ENCODE peak calls at places on chromosomes 11 and 22, in four cellular contexts. One of them, this sample, is unnamed.

GRCh38 chr11:19237813-19238212 is 2.9 kb downstream of the E2F8 start:
- DNase-seq in lung: no peak
- DNase-seq in pancreas: no peak
- DNase-seq in ovary: no peak
- DNase-seq in this sample: peak

GRCh38 chr11:31160504-31161422 is 208.8 kb downstream of the DCDC1 start:
- DNase-seq in lung: no peak
- DNase-seq in pancreas: no peak
- DNase-seq in ovary: no peak
- DNase-seq in this sample: no peak

GRCh38 chr22:31091106-31091975 is 10.2 kb downstream of the SMTN start:
- DNase-seq in lung: no peak
- DNase-seq in pancreas: no peak
- DNase-seq in ovary: peak
- DNase-seq in this sample: peak

GRCh38 chr11:119757378-119757777 is 28.4 kb upstream of the NECTIN1 start:
- DNase-seq in lung: no peak
- DNase-seq in ovary: no peak
- DNase-seq in pancreas: no peak
- DNase-seq in this sample: no peak

GRCh38 chr11:64726211-64726641 is 3.2 kb upstream of the NRXN2 start:
- DNase-seq in lung: no peak
- DNase-seq in ovary: peak
- DNase-seq in pancreas: no peak
- DNase-seq in this sample: no peak

GRCh38 chr11:7493670-7494069 is 8.4 kb downstream of the OLFML1 start:
- DNase-seq in lung: no peak
- DNase-seq in ovary: no peak
- DNase-seq in pancreas: no peak
- DNase-seq in this sample: no peak

GRCh38 chr11:75558939-75559843 is 2.9 kb upstream of the SERPINH1 start:
- DNase-seq in lung: peak
- DNase-seq in pancreas: no peak
- DNase-seq in ovary: peak
- DNase-seq in this sample: peak

GRCh38 chr11:9604134-9604533 is 30.7 kb downstream of the WEE1 start:
- DNase-seq in lung: no peak
- DNase-seq in ovary: no peak
- DNase-seq in pancreas: no peak
- DNase-seq in this sample: no peak

GRCh38 chr22:19714320-19715252 is at the start of gene SEPTIN5:
- DNase-seq in pancreas: no peak
- DNase-seq in lung: no peak
- DNase-seq in ovary: peak
- DNase-seq in this sample: no peak

GRCh38 chr11:97332271-97332670 is 942.5 kb downstream of the JRKL start:
- DNase-seq in pancreas: no peak
- DNase-seq in lung: no peak
- DNase-seq in ovary: no peak
- DNase-seq in this sample: no peak

GRCh38 chr22:29339381-29340235 is 24.1 kb upstream of the RASL10A start:
- DNase-seq in ovary: no peak
- DNase-seq in lung: no peak
- DNase-seq in pancreas: no peak
- DNase-seq in this sample: no peak

GRCh38 chr11:130002352-130002845 is at the start of gene PRDM10:
- DNase-seq in ovary: peak
- DNase-seq in lung: peak
- DNase-seq in pancreas: peak
- DNase-seq in this sample: peak

GRCh38 chr11:126939552-126939951 is 61.0 kb downstream of the KIRREL3 start:
- DNase-seq in pancreas: no peak
- DNase-seq in lung: no peak
- DNase-seq in ovary: no peak
- DNase-seq in this sample: no peak

GRCh38 chr11:24855951-24856350 is 359.1 kb downstream of the LUZP2 start:
- DNase-seq in ovary: no peak
- DNase-seq in lung: no peak
- DNase-seq in pancreas: no peak
- DNase-seq in this sample: no peak

GRCh38 chr22:28112548-28113043 is 193.5 kb upstream of the PITPNB start:
- DNase-seq in ovary: no peak
- DNase-seq in lung: peak
- DNase-seq in pancreas: no peak
- DNase-seq in this sample: peak

GRCh38 chr11:129280027-129280811 is 88.1 kb upstream of the ARHGAP32 start:
- DNase-seq in pancreas: no peak
- DNase-seq in lung: no peak
- DNase-seq in ovary: no peak
- DNase-seq in this sample: no peak

DNA sequence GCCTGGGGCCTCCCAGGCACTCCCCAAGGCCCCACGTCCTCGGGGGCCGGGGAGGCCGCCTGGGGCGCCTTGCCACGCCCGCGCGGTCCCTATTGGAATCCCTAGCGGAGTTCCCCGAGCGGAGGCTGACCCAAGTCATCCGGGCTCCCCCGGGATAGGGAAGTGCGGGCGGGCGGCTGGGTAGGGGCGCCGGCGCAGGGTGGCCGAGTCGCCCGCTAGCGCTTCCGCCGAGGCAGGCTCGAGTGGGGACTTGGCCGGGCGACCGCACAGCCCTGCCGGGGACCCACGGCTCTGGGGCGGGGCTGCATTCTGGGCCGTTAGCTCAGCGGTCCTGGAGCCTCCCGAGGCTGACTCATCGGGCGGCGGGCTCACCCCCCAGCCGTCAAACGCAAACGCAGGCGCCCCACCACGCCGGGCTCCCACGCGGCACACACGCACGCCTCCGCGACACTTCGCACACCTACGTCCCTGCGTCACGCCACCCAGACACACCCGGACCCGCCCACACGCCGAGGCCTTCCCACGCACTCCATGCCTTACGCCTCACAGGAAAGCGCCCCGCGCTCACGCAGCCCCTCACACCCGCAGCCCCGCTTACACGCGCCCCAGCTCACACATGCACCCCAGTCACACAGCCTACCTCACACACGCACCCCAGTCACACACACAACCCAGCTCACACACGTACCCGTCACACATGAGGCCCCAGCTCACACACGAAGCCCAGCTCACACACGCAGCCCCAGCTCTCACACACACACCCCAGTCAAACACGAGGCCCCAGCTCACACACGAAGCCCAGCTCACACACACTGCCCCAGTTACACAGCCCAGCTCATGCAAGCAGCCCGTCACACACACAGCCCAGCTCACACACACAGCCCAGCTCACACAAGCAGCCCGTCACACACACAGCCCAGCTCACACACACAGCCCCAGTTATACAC is 1.1 kb downstream of the PHLDB1 start:
- DNase-seq in pancreas: peak
- DNase-seq in ovary: peak
- DNase-seq in lung: no peak
- DNase-seq in this sample: peak
- H3K4me3 ChIP-seq in pancreas: peak
- H3K4me3 ChIP-seq in ovary: peak
- H3K4me3 ChIP-seq in lung: peak
- H3K4me3 ChIP-seq in this sample: peak

GRCh38 chr11:57203882-57204281 is 22.1 kb downstream of the LRRC55 start:
- DNase-seq in pancreas: no peak
- DNase-seq in ovary: no peak
- DNase-seq in lung: no peak
- DNase-seq in this sample: no peak
- H3K4me3 ChIP-seq in pancreas: no peak
- H3K4me3 ChIP-seq in ovary: no peak
- H3K4me3 ChIP-seq in lung: no peak
- H3K4me3 ChIP-seq in this sample: no peak

DNA sequence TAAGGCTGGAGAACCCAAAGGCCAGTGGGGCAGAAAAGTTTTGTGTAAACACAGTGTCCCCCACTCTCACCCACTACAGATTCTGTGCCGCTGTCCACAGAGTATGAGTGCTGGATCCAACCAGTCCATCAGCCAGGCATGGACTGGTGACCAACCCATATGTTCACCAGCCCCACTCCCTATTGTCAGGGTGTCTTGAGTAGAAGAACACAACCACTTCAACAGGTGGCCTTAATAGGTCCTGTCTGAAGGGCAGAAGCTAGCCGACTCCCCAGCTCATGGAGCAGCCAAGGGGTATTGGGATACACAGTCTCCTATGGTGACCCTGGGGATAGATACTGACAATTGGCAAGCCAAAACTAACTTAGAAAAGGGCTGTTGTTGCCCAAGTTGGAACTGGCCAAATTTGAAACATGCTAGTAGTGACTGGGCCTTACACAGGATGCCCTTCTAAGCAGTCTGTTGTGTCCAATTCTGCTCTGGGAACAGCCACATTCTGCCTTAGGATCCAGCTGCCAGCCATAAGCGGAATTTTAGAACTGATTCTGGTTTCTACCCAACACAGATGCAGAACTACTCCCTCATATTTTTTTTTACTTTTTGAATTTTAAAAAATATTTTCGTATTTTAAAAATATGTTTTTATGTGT is 19.8 kb upstream of the PGM2L1 start:
- DNase-seq in ovary: no peak
- DNase-seq in pancreas: no peak
- DNase-seq in lung: no peak
- DNase-seq in this sample: peak
- H3K4me3 ChIP-seq in ovary: no peak
- H3K4me3 ChIP-seq in pancreas: no peak
- H3K4me3 ChIP-seq in lung: no peak
- H3K4me3 ChIP-seq in this sample: no peak

GRCh38 chr11:36102868-36103267 is 159.0 kb downstream of the LDLRAD3 start:
- DNase-seq in ovary: no peak
- DNase-seq in lung: no peak
- DNase-seq in pancreas: no peak
- DNase-seq in this sample: no peak
- H3K4me3 ChIP-seq in ovary: no peak
- H3K4me3 ChIP-seq in lung: no peak
- H3K4me3 ChIP-seq in pancreas: no peak
- H3K4me3 ChIP-seq in this sample: no peak

GRCh38 chr22:47129902-47130301 is 367.5 kb downstream of the TBC1D22A start:
- DNase-seq in ovary: peak
- DNase-seq in pancreas: peak
- DNase-seq in lung: no peak
- DNase-seq in this sample: peak
- H3K4me3 ChIP-seq in ovary: no peak
- H3K4me3 ChIP-seq in pancreas: no peak
- H3K4me3 ChIP-seq in lung: no peak
- H3K4me3 ChIP-seq in this sample: no peak

DNA sequence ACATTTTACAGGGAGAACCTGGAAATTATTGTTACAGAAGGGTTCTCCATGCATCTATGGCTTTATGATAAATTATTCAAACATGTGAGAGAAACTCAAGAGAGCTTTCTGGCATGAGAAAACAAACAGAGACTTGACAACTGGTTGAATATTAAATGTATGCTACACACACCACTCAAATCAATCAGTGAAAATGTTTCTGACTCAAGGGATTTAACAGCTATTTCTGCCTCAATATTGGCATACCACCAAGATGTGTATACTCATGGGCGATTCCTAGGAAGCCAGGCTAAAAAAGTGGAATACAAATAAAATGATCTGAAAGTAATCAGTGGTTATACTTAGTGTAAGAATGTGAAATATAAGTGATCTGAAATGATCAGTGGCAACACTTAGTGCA is 15.8 kb upstream of the OR51T1 start:
- DNase-seq in ovary: no peak
- DNase-seq in pancreas: no peak
- DNase-seq in lung: no peak
- DNase-seq in this sample: no peak
- H3K4me3 ChIP-seq in ovary: no peak
- H3K4me3 ChIP-seq in pancreas: no peak
- H3K4me3 ChIP-seq in lung: no peak
- H3K4me3 ChIP-seq in this sample: no peak

DNA sequence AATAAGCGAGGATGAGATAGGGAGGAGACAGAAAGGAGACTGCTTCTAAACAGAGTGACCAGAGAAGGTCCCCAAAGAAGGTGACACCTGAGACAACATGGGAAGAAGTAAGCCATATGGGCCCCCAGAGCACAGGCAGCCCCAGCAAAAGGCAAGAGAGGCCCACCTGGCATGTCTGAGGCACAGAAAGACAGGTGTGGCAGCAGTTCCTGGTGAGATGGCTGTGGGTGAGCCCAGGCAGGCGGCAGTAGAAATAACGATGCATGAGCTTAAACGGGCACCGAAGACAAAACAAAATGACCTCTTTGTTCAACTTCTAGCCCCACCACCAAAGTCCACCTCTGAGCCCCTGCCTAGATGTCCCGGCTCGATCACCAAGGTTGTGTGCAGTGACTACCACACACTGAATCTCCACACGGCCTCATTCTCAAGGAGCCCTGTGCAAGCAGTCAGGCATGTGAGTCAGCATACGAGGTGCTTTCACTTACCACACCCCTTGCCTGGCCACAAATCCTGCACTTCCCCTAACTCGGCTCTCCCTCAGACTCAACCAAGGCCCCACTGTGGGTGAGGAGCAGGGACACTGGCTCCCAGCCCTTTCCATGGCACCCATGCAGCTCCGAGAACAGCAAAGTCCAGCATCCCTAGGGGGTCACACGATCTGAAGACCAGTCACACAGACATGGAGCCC is 77.6 kb downstream of the PACSIN2 start:
- DNase-seq in lung: peak
- DNase-seq in ovary: no peak
- DNase-seq in pancreas: no peak
- DNase-seq in this sample: peak
- H3K4me3 ChIP-seq in lung: no peak
- H3K4me3 ChIP-seq in ovary: no peak
- H3K4me3 ChIP-seq in pancreas: no peak
- H3K4me3 ChIP-seq in this sample: no peak

GRCh38 chr11:68397256-68397655 is 63.3 kb upstream of the PPP6R3 start:
- DNase-seq in ovary: no peak
- DNase-seq in pancreas: peak
- DNase-seq in lung: no peak
- DNase-seq in this sample: no peak
- H3K4me3 ChIP-seq in ovary: no peak
- H3K4me3 ChIP-seq in pancreas: no peak
- H3K4me3 ChIP-seq in lung: no peak
- H3K4me3 ChIP-seq in this sample: no peak

DNA sequence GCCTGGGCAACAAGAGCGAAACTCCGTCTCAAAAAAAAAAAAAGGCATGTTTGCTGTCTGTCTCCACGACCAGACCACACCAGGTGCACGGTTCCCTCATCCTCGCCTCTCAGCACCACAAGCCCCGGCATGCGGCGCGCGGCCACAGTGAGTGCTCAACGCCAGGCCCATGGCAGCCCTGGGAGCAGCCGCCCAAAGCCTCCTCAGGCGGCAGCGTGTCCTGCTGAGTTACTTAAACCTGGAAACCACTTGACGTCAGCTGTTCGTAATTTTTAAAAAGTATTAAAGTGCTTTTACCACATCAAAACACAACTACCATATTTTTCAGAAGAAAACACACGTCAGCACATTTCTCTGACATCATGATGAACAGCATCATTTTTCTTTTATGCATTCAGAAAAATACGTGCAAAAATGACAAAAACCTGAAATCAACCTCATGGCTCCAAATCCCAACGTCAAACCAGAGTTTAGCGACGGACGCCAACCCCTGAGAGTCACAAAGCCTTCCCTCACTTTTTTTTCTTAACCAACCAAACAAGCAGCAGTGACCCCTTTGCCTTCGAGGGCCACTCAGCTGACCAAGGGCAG is 2.1 kb downstream of the DEAF1 start:
- DNase-seq in lung: no peak
- DNase-seq in pancreas: no peak
- DNase-seq in ovary: no peak
- DNase-seq in this sample: no peak
- H3K4me3 ChIP-seq in lung: no peak
- H3K4me3 ChIP-seq in pancreas: no peak
- H3K4me3 ChIP-seq in ovary: no peak
- H3K4me3 ChIP-seq in this sample: no peak

This sample was measured in hepatocyte.